ENCODE peak calls at places on chromosome 15, in ten cellular contexts. K is fibroblast of villous mesenchyme; L is cardiac muscle cell; C is non-pigmented ciliary epithelial cell; B is RCC 7860; F is WTC11; X is activated T-cell treated with anti-CD3 and anti-CD28 coated beads for 4 hours; R is chondrocyte; Z is NCI-H2171 treated with DMSO at 0.1 percent for 48 hours; W is CD8-positive, alpha-beta memory T cell. N is an unnamed sample.

GRCh38 chr15:37252530-37252929 is 152.2 kb upstream of the MEIS2 start:
- DNase-seq in W (no peak), Z (no peak), C (no peak), K (no peak), B (no peak), R (no peak), F (no peak), L (no peak), X (no peak), N (no peak)

GRCh38 chr15:83340087-83340486 is 55.6 kb upstream of the BNC1 start:
- DNase-seq in C (no peak), X (no peak), F (no peak), K (no peak), L (no peak), B (no peak), Z (no peak), R (no peak), W (no peak), N (no peak)

GRCh38 chr15:90650117-90650955 is 66.8 kb upstream of the BLM start:
- DNase-seq in R (no peak), K (peak), F (no peak), Z (no peak), B (no peak), W (no peak), L (no peak), X (no peak), C (no peak), N (no peak)

GRCh38 chr15:50484781-50485180 is 60.6 kb downstream of the USP8 start:
- DNase-seq in X (no peak), Z (no peak), R (no peak), W (no peak), B (no peak), F (no peak), K (no peak), L (no peak), C (no peak), N (no peak)

GRCh38 chr15:31034152-31034551 is 42.7 kb upstream of the MTMR10 start:
- DNase-seq in W (no peak), K (no peak), Z (peak), X (no peak), F (no peak), L (no peak), B (no peak), R (no peak), C (no peak), N (no peak)

GRCh38 chr15:95929232-95929846 is 401.2 kb upstream of the NR2F2 start:
- DNase-seq in F (no peak), R (no peak), B (no peak), K (peak), L (no peak), W (no peak), X (no peak), C (peak), Z (no peak), N (no peak)

GRCh38 chr15:63601026-63601726 is 4.0 kb downstream of the FBXL22 start:
- DNase-seq in W (peak), Z (peak), C (no peak), R (no peak), X (peak), K (peak), F (peak), B (no peak), L (peak), N (no peak)

GRCh38 chr15:33586791-33587697 is 276.3 kb downstream of the RYR3 start:
- DNase-seq in B (no peak), W (no peak), Z (peak), K (no peak), L (no peak), R (no peak), C (no peak), X (no peak), F (no peak), N (no peak)

GRCh38 chr15:80055933-80056332 is 3.5 kb upstream of the ZFAND6 start:
- DNase-seq in W (no peak), F (no peak), B (no peak), L (no peak), K (no peak), Z (no peak), X (no peak), R (no peak), C (no peak), N (no peak)

GRCh38 chr15:67115567-67115966 is 50.2 kb downstream of the SMAD3 start:
- DNase-seq in X (no peak), R (no peak), L (no peak), W (no peak), C (no peak), F (no peak), K (no peak), B (no peak), Z (no peak), N (no peak)

GRCh38 chr15:94297543-94297942 is 66.2 kb downstream of the MCTP2 start:
- DNase-seq in L (no peak), B (no peak), K (peak), F (no peak), C (no peak), Z (no peak), R (no peak), X (no peak), W (no peak), N (no peak)

GRCh38 chr15:40789999-40790398 is 16.9 kb upstream of the ZFYVE19 start:
- DNase-seq in W (no peak), B (no peak), L (no peak), R (no peak), X (no peak), C (no peak), F (no peak), Z (no peak), K (no peak), N (no peak)

GRCh38 chr15:83734487-83734886 is 80.6 kb downstream of the ADAMTSL3 start:
- DNase-seq in K (peak), Z (no peak), W (no peak), R (no peak), F (peak), L (peak), B (no peak), X (no peak), C (no peak), N (no peak)

GRCh38 chr15:26985050-26985449 is 14.1 kb downstream of the GABRG3 start:
- DNase-seq in W (no peak), F (no peak), K (no peak), B (no peak), L (no peak), C (no peak), X (no peak), Z (no peak), R (peak), N (no peak)

GRCh38 chr15:60605879-60606304 is 127.0 kb upstream of the ICE2 start:
- DNase-seq in Z (no peak), F (no peak), X (no peak), K (peak), L (no peak), R (no peak), B (no peak), C (peak), W (no peak), N (no peak)

GRCh38 chr15:70479785-70480184 is 283.6 kb downstream of the UACA start:
- DNase-seq in Z (no peak), K (no peak), B (no peak), C (no peak), L (no peak), F (no peak), W (no peak), R (no peak), X (no peak), N (no peak)

GRCh38 chr15:43939070-43939469 is 112.3 kb downstream of the WDR76 start:
- DNase-seq in R (no peak), B (peak), W (no peak), F (no peak), C (no peak), L (no peak), X (no peak), K (no peak), Z (no peak), N (no peak)

GRCh38 chr15:89070197-89071124 is 17.8 kb upstream of the ABHD2 start:
- DNase-seq in C (no peak), K (no peak), X (no peak), L (no peak), Z (no peak), W (no peak), R (no peak), F (no peak), B (no peak), N (no peak)

GRCh38 chr15:70604671-70605070 is 158.7 kb downstream of the UACA start:
- DNase-seq in K (peak), L (peak), B (no peak), F (no peak), C (no peak), X (no peak), Z (no peak), W (no peak), R (no peak), N (no peak)